ENCODE peak calls at places on chromosomes 6 and 20, in seven cellular contexts. One of them, this sample, is unnamed.

GRCh38 chr6:128686084-128686483 is 165.7 kb upstream of the PTPRK start:
- DNase-seq in ACHN: no peak
- DNase-seq in type B pancreatic cell: no peak
- DNase-seq in OCI-LY7: no peak
- DNase-seq in lower leg skin: no peak
- DNase-seq in GM04504: no peak
- DNase-seq in natural killer cell: no peak
- DNase-seq in this sample: no peak

GRCh38 chr20:8646716-8647115 is 422.2 kb upstream of the PLCB4 start:
- DNase-seq in ACHN: peak
- DNase-seq in type B pancreatic cell: no peak
- DNase-seq in OCI-LY7: no peak
- DNase-seq in lower leg skin: no peak
- DNase-seq in GM04504: peak
- DNase-seq in natural killer cell: no peak
- DNase-seq in this sample: no peak

GRCh38 chr6:134734312-134734869 is 215.5 kb downstream of the ALDH8A1 start:
- DNase-seq in ACHN: no peak
- DNase-seq in type B pancreatic cell: no peak
- DNase-seq in OCI-LY7: no peak
- DNase-seq in lower leg skin: no peak
- DNase-seq in GM04504: no peak
- DNase-seq in natural killer cell: no peak
- DNase-seq in this sample: no peak

GRCh38 chr6:170185175-170185970 is 105.5 kb downstream of the DLL1 start:
- DNase-seq in ACHN: no peak
- DNase-seq in type B pancreatic cell: peak
- DNase-seq in OCI-LY7: no peak
- DNase-seq in lower leg skin: no peak
- DNase-seq in GM04504: no peak
- DNase-seq in natural killer cell: peak
- DNase-seq in this sample: no peak

GRCh38 chr6:8102122-8102958 is at the start of gene EEF1E1:
- DNase-seq in ACHN: peak
- DNase-seq in type B pancreatic cell: peak
- DNase-seq in OCI-LY7: peak
- DNase-seq in lower leg skin: peak
- DNase-seq in GM04504: peak
- DNase-seq in natural killer cell: peak
- DNase-seq in this sample: peak

GRCh38 chr6:113881473-113881980 is 24.4 kb downstream of the MARCKS start:
- DNase-seq in ACHN: no peak
- DNase-seq in type B pancreatic cell: no peak
- DNase-seq in OCI-LY7: no peak
- DNase-seq in lower leg skin: no peak
- DNase-seq in GM04504: no peak
- DNase-seq in natural killer cell: no peak
- DNase-seq in this sample: no peak

GRCh38 chr6:161439093-161439492 is 165.2 kb upstream of the AGPAT4 start:
- DNase-seq in ACHN: peak
- DNase-seq in type B pancreatic cell: no peak
- DNase-seq in OCI-LY7: no peak
- DNase-seq in lower leg skin: peak
- DNase-seq in GM04504: peak
- DNase-seq in natural killer cell: no peak
- DNase-seq in this sample: no peak

GRCh38 chr6:157075549-157076426 is 247.5 kb downstream of the TMEM242 start:
- DNase-seq in ACHN: no peak
- DNase-seq in type B pancreatic cell: no peak
- DNase-seq in OCI-LY7: no peak
- DNase-seq in lower leg skin: no peak
- DNase-seq in GM04504: no peak
- DNase-seq in natural killer cell: no peak
- DNase-seq in this sample: no peak

GRCh38 chr20:6920991-6921613 is 153.6 kb downstream of the BMP2 start:
- DNase-seq in ACHN: no peak
- DNase-seq in type B pancreatic cell: no peak
- DNase-seq in OCI-LY7: no peak
- DNase-seq in lower leg skin: no peak
- DNase-seq in GM04504: no peak
- DNase-seq in natural killer cell: no peak
- DNase-seq in this sample: no peak

GRCh38 chr20:381581-382290 is 1.2 kb downstream of the TRIB3 start:
- DNase-seq in ACHN: peak
- DNase-seq in type B pancreatic cell: peak
- DNase-seq in OCI-LY7: peak
- DNase-seq in lower leg skin: peak
- DNase-seq in GM04504: peak
- DNase-seq in natural killer cell: peak
- DNase-seq in this sample: peak

GRCh38 chr6:83978324-83978734 is 55.2 kb upstream of the MRAP2 start:
- DNase-seq in ACHN: no peak
- DNase-seq in type B pancreatic cell: no peak
- DNase-seq in OCI-LY7: no peak
- DNase-seq in lower leg skin: no peak
- DNase-seq in GM04504: no peak
- DNase-seq in natural killer cell: no peak
- DNase-seq in this sample: no peak

GRCh38 chr20:9185511-9185910 is 116.6 kb downstream of the PLCB4 start:
- DNase-seq in ACHN: peak
- DNase-seq in type B pancreatic cell: no peak
- DNase-seq in OCI-LY7: no peak
- DNase-seq in lower leg skin: no peak
- DNase-seq in GM04504: no peak
- DNase-seq in natural killer cell: no peak
- DNase-seq in this sample: no peak

GRCh38 chr20:49568491-49569151 is 684 bp upstream of the PTGIS start:
- DNase-seq in ACHN: no peak
- DNase-seq in type B pancreatic cell: no peak
- DNase-seq in OCI-LY7: no peak
- DNase-seq in lower leg skin: peak
- DNase-seq in GM04504: no peak
- DNase-seq in natural killer cell: no peak
- DNase-seq in this sample: no peak

GRCh38 chr6:70860044-70860443 is 96.8 kb downstream of the B3GAT2 start:
- DNase-seq in ACHN: no peak
- DNase-seq in type B pancreatic cell: no peak
- DNase-seq in OCI-LY7: no peak
- DNase-seq in lower leg skin: no peak
- DNase-seq in GM04504: peak
- DNase-seq in natural killer cell: no peak
- DNase-seq in this sample: no peak

GRCh38 chr20:34311118-34312023 is 8.2 kb upstream of the AHCY start:
- DNase-seq in ACHN: no peak
- DNase-seq in type B pancreatic cell: no peak
- DNase-seq in OCI-LY7: no peak
- DNase-seq in lower leg skin: no peak
- DNase-seq in GM04504: no peak
- DNase-seq in natural killer cell: no peak
- DNase-seq in this sample: no peak

GRCh38 chr6:149963462-149964242 is at the start of gene ULBP1:
- DNase-seq in ACHN: peak
- DNase-seq in type B pancreatic cell: peak
- DNase-seq in OCI-LY7: peak
- DNase-seq in lower leg skin: peak
- DNase-seq in GM04504: peak
- DNase-seq in natural killer cell: peak
- DNase-seq in this sample: no peak

GRCh38 chr6:41342241-41342640 is 6.8 kb downstream of the NCR2 start:
- DNase-seq in ACHN: no peak
- DNase-seq in type B pancreatic cell: no peak
- DNase-seq in OCI-LY7: no peak
- DNase-seq in lower leg skin: no peak
- DNase-seq in GM04504: no peak
- DNase-seq in natural killer cell: no peak
- DNase-seq in this sample: no peak

GRCh38 chr20:57777911-57778310 is 68.1 kb upstream of the PMEPA1 start:
- DNase-seq in ACHN: no peak
- DNase-seq in type B pancreatic cell: no peak
- DNase-seq in OCI-LY7: no peak
- DNase-seq in lower leg skin: peak
- DNase-seq in GM04504: no peak
- DNase-seq in natural killer cell: no peak
- DNase-seq in this sample: no peak

GRCh38 chr6:30647039-30647801 is at the start of gene C6orf136:
- DNase-seq in ACHN: peak
- DNase-seq in type B pancreatic cell: peak
- DNase-seq in OCI-LY7: peak
- DNase-seq in lower leg skin: peak
- DNase-seq in GM04504: peak
- DNase-seq in natural killer cell: peak
- DNase-seq in this sample: peak

GRCh38 chr6:43953794-43954310 is 173.4 kb downstream of the MRPL14 start:
- DNase-seq in ACHN: no peak
- DNase-seq in type B pancreatic cell: peak
- DNase-seq in OCI-LY7: no peak
- DNase-seq in lower leg skin: peak
- DNase-seq in GM04504: no peak
- DNase-seq in natural killer cell: no peak
- DNase-seq in this sample: no peak

GRCh38 chr20:20582733-20583132 is 129.7 kb downstream of the RALGAPA2 start:
- DNase-seq in ACHN: no peak
- DNase-seq in type B pancreatic cell: no peak
- DNase-seq in OCI-LY7: no peak
- DNase-seq in lower leg skin: no peak
- DNase-seq in GM04504: no peak
- DNase-seq in natural killer cell: no peak
- DNase-seq in this sample: no peak

GRCh38 chr20:4571759-4572531 is 149.8 kb upstream of the PRND start:
- DNase-seq in ACHN: no peak
- DNase-seq in type B pancreatic cell: no peak
- DNase-seq in OCI-LY7: no peak
- DNase-seq in lower leg skin: no peak
- DNase-seq in GM04504: no peak
- DNase-seq in natural killer cell: no peak
- DNase-seq in this sample: no peak

GRCh38 chr6:129853996-129854711 is 7.0 kb downstream of the TMEM244 start:
- DNase-seq in ACHN: no peak
- DNase-seq in type B pancreatic cell: no peak
- DNase-seq in OCI-LY7: no peak
- DNase-seq in lower leg skin: no peak
- DNase-seq in GM04504: no peak
- DNase-seq in natural killer cell: no peak
- DNase-seq in this sample: no peak